ENCODE peak calls at places on chromosome 9, in seven cellular contexts. One of them, this sample, is unnamed.

GRCh38 chr9:93636172-93636661 is 59.8 kb downstream of the PHF2 start:
- DNase-seq in NCI-H774: no peak
- DNase-seq in upper lobe of left lung: no peak
- DNase-seq in CD8-positive, alpha-beta memory T cell: no peak
- DNase-seq in naive thymus-derived CD8-positive, alpha-beta T cell: no peak
- DNase-seq in ELR: no peak
- DNase-seq in mesenchymal stem cell: no peak
- DNase-seq in this sample: no peak

GRCh38 chr9:94693485-94694191 is 32.9 kb upstream of the AOPEP start:
- DNase-seq in naive thymus-derived CD8-positive, alpha-beta T cell: no peak
- DNase-seq in NCI-H774: no peak
- DNase-seq in CD8-positive, alpha-beta memory T cell: no peak
- DNase-seq in upper lobe of left lung: no peak
- DNase-seq in mesenchymal stem cell: no peak
- DNase-seq in ELR: no peak
- DNase-seq in this sample: no peak

GRCh38 chr9:68513981-68514380 is 26.7 kb downstream of the TMEM252 start:
- DNase-seq in NCI-H774: no peak
- DNase-seq in mesenchymal stem cell: no peak
- DNase-seq in upper lobe of left lung: no peak
- DNase-seq in ELR: no peak
- DNase-seq in CD8-positive, alpha-beta memory T cell: no peak
- DNase-seq in naive thymus-derived CD8-positive, alpha-beta T cell: no peak
- DNase-seq in this sample: no peak

GRCh38 chr9:4324513-4324912 is 24.6 kb upstream of the GLIS3 start:
- DNase-seq in upper lobe of left lung: no peak
- DNase-seq in CD8-positive, alpha-beta memory T cell: no peak
- DNase-seq in naive thymus-derived CD8-positive, alpha-beta T cell: no peak
- DNase-seq in mesenchymal stem cell: peak
- DNase-seq in ELR: peak
- DNase-seq in NCI-H774: no peak
- DNase-seq in this sample: no peak

GRCh38 chr9:68610016-68610415 is 69.3 kb upstream of the TMEM252 start:
- DNase-seq in mesenchymal stem cell: no peak
- DNase-seq in naive thymus-derived CD8-positive, alpha-beta T cell: no peak
- DNase-seq in NCI-H774: no peak
- DNase-seq in upper lobe of left lung: no peak
- DNase-seq in ELR: no peak
- DNase-seq in CD8-positive, alpha-beta memory T cell: no peak
- DNase-seq in this sample: no peak

GRCh38 chr9:129888085-129888808 is 53.0 kb downstream of the USP20 start:
- DNase-seq in upper lobe of left lung: peak
- DNase-seq in NCI-H774: no peak
- DNase-seq in naive thymus-derived CD8-positive, alpha-beta T cell: peak
- DNase-seq in ELR: no peak
- DNase-seq in CD8-positive, alpha-beta memory T cell: peak
- DNase-seq in mesenchymal stem cell: no peak
- DNase-seq in this sample: peak

GRCh38 chr9:134243778-134244467 is 79.6 kb upstream of the RNU6ATAC start:
- DNase-seq in mesenchymal stem cell: peak
- DNase-seq in naive thymus-derived CD8-positive, alpha-beta T cell: no peak
- DNase-seq in ELR: no peak
- DNase-seq in upper lobe of left lung: peak
- DNase-seq in CD8-positive, alpha-beta memory T cell: peak
- DNase-seq in NCI-H774: no peak
- DNase-seq in this sample: peak

GRCh38 chr9:137880976-137881530 is 3.5 kb downstream of the CACNA1B start:
- DNase-seq in NCI-H774: no peak
- DNase-seq in CD8-positive, alpha-beta memory T cell: no peak
- DNase-seq in upper lobe of left lung: no peak
- DNase-seq in naive thymus-derived CD8-positive, alpha-beta T cell: no peak
- DNase-seq in mesenchymal stem cell: no peak
- DNase-seq in ELR: no peak
- DNase-seq in this sample: no peak

GRCh38 chr9:97737429-97737828 is 40.3 kb upstream of the XPA start:
- DNase-seq in naive thymus-derived CD8-positive, alpha-beta T cell: no peak
- DNase-seq in CD8-positive, alpha-beta memory T cell: no peak
- DNase-seq in upper lobe of left lung: no peak
- DNase-seq in NCI-H774: no peak
- DNase-seq in mesenchymal stem cell: no peak
- DNase-seq in ELR: peak
- DNase-seq in this sample: no peak

GRCh38 chr9:99966720-99967119 is 60.3 kb downstream of the STX17 start:
- DNase-seq in naive thymus-derived CD8-positive, alpha-beta T cell: no peak
- DNase-seq in ELR: peak
- DNase-seq in mesenchymal stem cell: peak
- DNase-seq in CD8-positive, alpha-beta memory T cell: no peak
- DNase-seq in upper lobe of left lung: no peak
- DNase-seq in NCI-H774: no peak
- DNase-seq in this sample: no peak

GRCh38 chr9:134724231-134724911 is 82.8 kb downstream of the COL5A1 start:
- DNase-seq in upper lobe of left lung: no peak
- DNase-seq in CD8-positive, alpha-beta memory T cell: no peak
- DNase-seq in mesenchymal stem cell: peak
- DNase-seq in NCI-H774: no peak
- DNase-seq in naive thymus-derived CD8-positive, alpha-beta T cell: no peak
- DNase-seq in ELR: peak
- DNase-seq in this sample: no peak

GRCh38 chr9:76676857-76677256 is 87.4 kb upstream of the PCA3 start:
- DNase-seq in mesenchymal stem cell: no peak
- DNase-seq in ELR: no peak
- DNase-seq in upper lobe of left lung: no peak
- DNase-seq in NCI-H774: peak
- DNase-seq in naive thymus-derived CD8-positive, alpha-beta T cell: no peak
- DNase-seq in CD8-positive, alpha-beta memory T cell: no peak
- DNase-seq in this sample: no peak

This sample was measured in CD4-positive, alpha-beta memory T cell.